ENCODE peak calls at places on chromosomes 7 and 10, in seven cellular contexts. R is heart left ventricle, L is endothelial cell, P is adrenal gland, F is HTR-8/SVneo, T is HS-5, E is AG04450. S is an unnamed sample.

GRCh38 chr7:37440738-37441404 is 7.8 kb downstream of the ELMO1 start:
- DNase-seq in R (no peak), L (no peak), P (no peak), F (no peak), T (no peak), E (no peak), S (no peak)

GRCh38 chr10:71094712-71095390 is 117.5 kb upstream of the UNC5B start:
- DNase-seq in R (no peak), L (no peak), P (no peak), F (no peak), T (no peak), E (no peak), S (no peak)

GRCh38 chr10:11472158-11472753 is 139.2 kb downstream of the USP6NL start:
- DNase-seq in R (peak), L (peak), P (peak), F (peak), T (no peak), E (peak), S (peak)

GRCh38 chr10:97422921-97423420 is 3.0 kb upstream of the PGAM1 start:
- DNase-seq in R (no peak), L (no peak), P (no peak), F (no peak), T (peak), E (no peak), S (no peak)

GRCh38 chr10:131252586-131253276 is 58.8 kb downstream of the TCERG1L start:
- DNase-seq in R (no peak), L (no peak), P (no peak), F (no peak), T (no peak), E (no peak), S (no peak)

GRCh38 chr10:94042001-94042813 is 48.5 kb downstream of the PLCE1 start:
- DNase-seq in R (no peak), L (no peak), P (no peak), F (peak), T (peak), E (peak), S (no peak)

GRCh38 chr10:9239298-9239697 is 1184.8 kb downstream of the GATA3 start:
- DNase-seq in R (no peak), L (no peak), P (no peak), F (no peak), T (no peak), E (no peak), S (no peak)

GRCh38 chr7:20749896-20750295 is 36.8 kb downstream of the SP8 start:
- DNase-seq in R (no peak), L (no peak), P (no peak), F (no peak), T (peak), E (no peak), S (no peak)

GRCh38 chr7:37081436-37081835 is 357.1 kb upstream of the AOAH start:
- DNase-seq in R (peak), L (no peak), P (no peak), F (no peak), T (no peak), E (no peak), S (no peak)

GRCh38 chr7:2956526-2957368 is 86.9 kb downstream of the CARD11 start:
- DNase-seq in R (no peak), L (no peak), P (peak), F (peak), T (peak), E (peak), S (peak)

GRCh38 chr10:60130130-60130579 is 223.8 kb upstream of the CCDC6 start:
- DNase-seq in R (no peak), L (no peak), P (no peak), F (no peak), T (no peak), E (no peak), S (no peak)

GRCh38 chr10:42951486-42952251 is 125.2 kb upstream of the RET start:
- DNase-seq in R (peak), L (peak), P (no peak), F (no peak), T (no peak), E (no peak), S (no peak)

GRCh38 chr7:29372351-29372931 is 177.9 kb downstream of the CHN2 start:
- DNase-seq in R (no peak), L (no peak), P (no peak), F (no peak), T (peak), E (no peak), S (no peak)

GRCh38 chr7:29282819-29283414 is 88.3 kb downstream of the CHN2 start:
- DNase-seq in R (peak), L (no peak), P (no peak), F (no peak), T (no peak), E (no peak), S (no peak)

GRCh38 chr7:131068604-131069021 is 259.1 kb upstream of the MKLN1 start:
- DNase-seq in R (no peak), L (no peak), P (no peak), F (no peak), T (no peak), E (no peak), S (peak)

GRCh38 chr7:28423919-28424514 is 11.7 kb downstream of the CREB5 start:
- DNase-seq in R (no peak), L (no peak), P (no peak), F (no peak), T (no peak), E (no peak), S (no peak)

GRCh38 chr7:136009488-136010079 is 32.4 kb upstream of the MTPN start:
- DNase-seq in R (no peak), L (no peak), P (no peak), F (peak), T (peak), E (peak), S (peak)

GRCh38 chr7:2939193-2939885 is 95.2 kb upstream of the GNA12 start:
- DNase-seq in R (no peak), L (no peak), P (peak), F (no peak), T (peak), E (no peak), S (no peak)

S was measured in COLO829.